ENCODE peak calls at places on chromosome 22, in seven cellular contexts. V is CD8-positive, alpha-beta T cell; S is CD8-positive, alpha-beta memory T cell; C is sigmoid colon; Q is uterus; F is SJSA1; D is mammary epithelial cell. W is an unnamed sample. For H3K36me3 and H3K27me3, the result is how much of the 10 kb centered on the place peaks cover.

GRCh38 chr22:32745251-32745995 is 56.1 kb upstream of the TIMP3 start:
- DNase-seq in D (peak), S (no peak), Q (peak), C (peak), V (no peak), F (no peak), W (no peak)

GRCh38 chr22:32340437-32340836 is 17.2 kb upstream of the RFPL3 start:
- DNase-seq in Q (no peak), S (no peak), F (peak), V (no peak), C (no peak), D (no peak), W (no peak)

GRCh38 chr22:49295465-49295743 is 532.3 kb downstream of the BRD1 start:
- DNase-seq in Q (no peak), C (no peak), V (no peak), D (no peak), F (no peak), S (no peak), W (no peak)

GRCh38 chr22:49657275-49657973 is 170.2 kb downstream of the BRD1 start:
- DNase-seq in Q (peak), S (peak), F (no peak), V (peak), C (peak), D (no peak), W (no peak)

GRCh38 chr22:25747245-25747944 is 5.4 kb downstream of the MYO18B start:
- DNase-seq in Q (peak), F (peak), C (no peak), S (no peak), V (no peak), D (peak), W (peak)

GRCh38 chr22:41780714-41781507 is 19.6 kb upstream of the CCDC134 start:
- DNase-seq in S (peak), V (peak), C (peak), D (no peak), F (no peak), Q (peak), W (no peak)

GRCh38 chr22:20315337-20316216 is 4.3 kb downstream of the DGCR6L start:
- DNase-seq in V (no peak), S (no peak), F (peak), C (no peak), Q (no peak), D (no peak), W (no peak)

GRCh38 chr22:34814260-34814659 is 251.7 kb upstream of the ISX start:
- DNase-seq in S (no peak), V (no peak), F (no peak), C (no peak), Q (no peak), D (no peak), W (peak)

GRCh38 chr22:20918663-20919220 is 1.5 kb downstream of the CRKL start:
- DNase-seq in D (peak), F (no peak), Q (no peak), S (no peak), C (no peak), V (no peak), W (no peak)

GRCh38 chr22:47136671-47137070 is 374.2 kb downstream of the TBC1D22A start:
- DNase-seq in S (no peak), F (no peak), V (no peak), C (no peak), D (no peak), Q (no peak), W (no peak)

GRCh38 chr22:35913925-35914324 is 114.7 kb downstream of the RBFOX2 start:
- DNase-seq in F (no peak), V (no peak), C (no peak), Q (no peak), D (no peak), S (no peak), W (no peak)

GRCh38 chr22:20970939-20971657 is 4.0 kb downstream of the AIFM3 start:
- DNase-seq in V (no peak), S (no peak), C (no peak), D (no peak), Q (no peak), F (no peak), W (no peak)

GRCh38 chr22:41816241-41816640 is 15.8 kb downstream of the CCDC134 start:
- DNase-seq in D (no peak), S (no peak), C (no peak), F (no peak), Q (no peak), V (no peak), W (no peak)

GRCh38 chr22:33591946-33592345 is 328.3 kb downstream of the LARGE1 start:
- DNase-seq in C (no peak), S (no peak), V (no peak), D (no peak), Q (no peak), F (no peak), W (no peak)

GRCh38 chr22:30433227-30433626 is 7.7 kb downstream of the MTFP1 start:
- DNase-seq in V (no peak), C (no peak), Q (no peak), F (no peak), D (no peak), S (no peak), W (no peak)

GRCh38 chr22:32132126-32132525 is 27.0 kb downstream of the C22orf42 start:
- DNase-seq in C (no peak), F (peak), Q (no peak), S (no peak), D (no peak), V (no peak), W (no peak)

GRCh38 chr22:50604256-50604580 is 3.6 kb downstream of the MAPK8IP2 start:
- DNase-seq in S (no peak), F (peak), V (no peak), D (no peak), Q (no peak), C (no peak), W (no peak)

GRCh38 chr22:24761888-24762675 is 12.4 kb downstream of the PIWIL3 start:
- DNase-seq in F (no peak), C (no peak), S (no peak), D (no peak), V (no peak), Q (no peak), W (no peak)

GRCh38 chr22:31828739-31829138 is 74.9 kb downstream of the DEPDC5 start:
- DNase-seq in S (no peak), Q (no peak), F (no peak), C (no peak), V (no peak), D (peak), W (no peak)

GRCh38 chr22:26259510-26259909 is 90.2 kb downstream of the SEZ6L start:
- DNase-seq in V (no peak), S (no peak), F (no peak), C (no peak), D (peak), Q (no peak), W (no peak)

GRCh38 chr22:40534379-40535188 is 101.9 kb downstream of the MRTFA start:
- DNase-seq in Q (no peak), F (peak), V (no peak), S (no peak), C (no peak), D (peak), W (no peak)

GRCh38 chr22:48555606-48556005 is 1272.1 kb downstream of the BRD1 start:
- DNase-seq in S (no peak), V (no peak), Q (no peak), D (no peak), F (no peak), C (no peak), W (no peak)

GRCh38 chr22:49966041-49966715 is 5.6 kb downstream of the PIM3 start:
- DNase-seq in C (peak), Q (peak), D (no peak), S (no peak), V (no peak), F (no peak), W (no peak)

GRCh38 chr22:41915035-41915782 is at the start of gene SHISA8:
- DNase-seq in V (peak), F (no peak), Q (no peak), S (peak), C (no peak), D (peak), W (no peak)

GRCh38 chr22:32255217-32255616 is at the start of gene SLC5A4:
- DNase-seq in F (no peak), V (no peak), C (no peak), Q (no peak), S (no peak), D (no peak), W (no peak)

GRCh38 chr22:27345681-27346080 is 455.9 kb downstream of the MN1 start:
- DNase-seq in Q (no peak), V (no peak), S (no peak), F (no peak), D (no peak), C (no peak), W (no peak)

GRCh38 chr22:35589071-35589735 is 27.9 kb downstream of the MB start:
- DNase-seq in Q (peak), V (no peak), S (no peak), C (peak), F (peak), D (peak), W (peak)

GRCh38 chr22:47629273-47629711 is 866.8 kb downstream of the TBC1D22A start:
- DNase-seq in S (no peak), F (no peak), Q (no peak), D (no peak), V (no peak), C (no peak), W (no peak)

GRCh38 chr22:16955678-16956210 is 52.3 kb downstream of the GAB4 start:
- DNase-seq in D (no peak), V (no peak), S (no peak), Q (no peak), C (no peak), F (peak), W (no peak)

GRCh38 chr22:41471606-41472005 is 2.7 kb downstream of the ACO2 start:
- DNase-seq in F (no peak), V (no peak), S (no peak), D (no peak), Q (no peak), C (no peak), W (no peak)

GRCh38 chr22:24289781-24290181 is 19.1 kb downstream of the SPECC1L start:
- DNase-seq in Q (no peak), C (peak), V (no peak), F (no peak), S (no peak), D (no peak), W (no peak)

GRCh38 chr22:47333625-47334024 is 571.2 kb downstream of the TBC1D22A start:
- DNase-seq in Q (no peak), C (no peak), F (no peak), D (peak), V (no peak), S (no peak), W (no peak)

GRCh38 chr22:42642801-42643631 is 2.6 kb upstream of the ATP5MGL start:
- DNase-seq in F (no peak), Q (no peak), D (no peak), V (no peak), S (no peak), C (no peak), W (no peak)

GRCh38 chr22:48751539-48752437 is 1075.9 kb downstream of the BRD1 start:
- DNase-seq in C (peak), S (no peak), Q (no peak), D (no peak), F (peak), V (no peak), W (no peak)

GRCh38 chr22:37187891-37188761 is at the start of gene C1QTNF6:
- DNase-seq in F (no peak), S (no peak), D (peak), Q (peak), V (no peak), C (peak), W (no peak)
- H3K4me3 ChIP-seq in F (peak), S (no peak), D (no peak), Q (peak), V (no peak), C (peak), W (peak)

GRCh38 chr22:39511226-39511625 is 9.1 kb upstream of the ATF4 start:
- DNase-seq in C (no peak), D (no peak), V (no peak), S (no peak), F (no peak), Q (no peak), W (no peak)
- H3K36me3 ChIP-seq in C (half or more), D (under half), V (half or more), S (half or more), F (half or more), Q (under half), W (under half)

DNA sequence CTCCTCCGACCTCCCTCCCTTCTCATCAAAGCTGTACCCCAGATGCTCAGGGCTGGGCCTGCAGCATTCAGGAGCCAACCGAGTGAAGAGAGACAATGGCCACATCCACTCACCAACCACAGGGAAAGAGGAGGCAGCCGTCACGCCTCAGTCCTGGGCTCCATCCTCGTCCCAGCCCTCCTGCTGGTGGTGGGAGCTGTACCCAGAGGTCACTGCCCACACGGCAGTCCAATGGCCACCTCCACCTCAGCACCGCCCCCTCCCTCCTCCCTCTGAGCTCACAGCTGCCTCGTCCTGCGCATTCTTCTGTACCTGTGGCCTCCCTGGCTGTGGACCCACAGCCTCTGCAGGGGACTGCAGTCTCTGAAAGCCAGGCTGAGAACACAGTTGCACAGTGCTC is 53.0 kb downstream of the PHF21B start:
- DNase-seq in S (no peak), C (no peak), D (no peak), V (no peak), Q (no peak), F (no peak), W (no peak)
- H3K27me3 ChIP-seq in S (under half), C (under half), D (under half), V (under half), Q (under half), F (under half), W (under half)

GRCh38 chr22:45996241-45997076 is 19.5 kb upstream of the WNT7B start:
- DNase-seq in S (no peak), F (peak), D (no peak), V (no peak), C (peak), Q (peak), W (no peak)
- H3K4me3 ChIP-seq in S (no peak), F (no peak), D (no peak), V (no peak), C (no peak), Q (no peak), W (no peak)

DNA sequence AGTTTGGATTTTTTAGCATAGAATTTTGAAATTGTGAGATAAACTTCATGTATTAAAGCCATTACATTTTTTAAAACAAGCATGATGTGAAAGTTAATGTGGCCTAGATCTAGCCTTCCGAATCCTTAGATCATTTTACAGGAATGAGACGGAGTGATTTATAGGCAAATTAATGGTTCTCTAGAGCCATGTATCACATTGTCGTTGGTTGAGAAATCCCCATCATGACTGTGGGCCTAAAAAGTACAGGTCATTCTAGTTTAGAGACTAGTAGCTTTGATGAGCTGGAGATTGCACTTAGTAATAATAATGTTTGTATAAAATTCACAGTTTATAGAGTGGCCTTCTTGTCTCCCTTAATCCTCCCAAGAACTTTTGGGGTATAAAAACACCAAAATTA is 7.1 kb downstream of the EWSR1 start:
- DNase-seq in V (no peak), C (no peak), D (no peak), Q (no peak), S (no peak), F (no peak), W (no peak)
- H3K36me3 ChIP-seq in V (half or more), C (half or more), D (half or more), Q (under half), S (half or more), F (half or more), W (under half)

W was measured in BJ.